ENCODE peak calls at places on chromosomes 4 and X, in five cellular contexts. R, M, F, U and J are unnamed samples. For H3K4me1, the result is how much of the 10 kb centered on the place peaks cover.

GRCh38 chr4:122100508-122100907 is 51.6 kb upstream of the BLTP1 start:
- DNase-seq in R (no peak), M (no peak), U (no peak), F (no peak), J (no peak)

GRCh38 chrX:23736030-23736429 is 7.0 kb downstream of the ACOT9 start:
- DNase-seq in U (no peak), F (no peak), R (no peak), M (no peak), J (no peak)

GRCh38 chr4:58411904-58412303 is 1301.7 kb upstream of the IGFBP7 start:
- DNase-seq in F (no peak), M (no peak), U (no peak), R (no peak), J (no peak)

GRCh38 chr4:52560844-52561280 is 98.2 kb downstream of the USP46 start:
- DNase-seq in F (no peak), M (peak), R (no peak), U (no peak), J (no peak)

GRCh38 chr4:177107288-177107901 is 202.3 kb upstream of the NEIL3 start:
- DNase-seq in M (no peak), U (no peak), F (no peak), R (no peak), J (no peak)

GRCh38 chr4:65599335-65599734 is 71.0 kb downstream of the EPHA5 start:
- DNase-seq in F (no peak), M (no peak), U (no peak), R (no peak), J (no peak)

GRCh38 chrX:18964880-18965279 is 19.0 kb downstream of the PHKA2 start:
- DNase-seq in F (no peak), M (no peak), R (no peak), U (no peak), J (no peak)

GRCh38 chrX:153457136-153457825 is 11.4 kb upstream of the TREX2 start:
- DNase-seq in R (no peak), U (peak), F (no peak), M (no peak), J (no peak)

GRCh38 chr4:1523907-1524636 is 117.8 kb upstream of the NKX1-1 start:
- DNase-seq in U (peak), M (no peak), R (no peak), F (no peak), J (no peak)

GRCh38 chr4:20326977-20327376 is 75.3 kb downstream of the SLIT2 start:
- DNase-seq in R (no peak), F (no peak), U (no peak), M (no peak), J (no peak)

GRCh38 chr4:110157580-110157979 is 40.8 kb downstream of the ELOVL6 start:
- DNase-seq in R (no peak), F (no peak), U (no peak), M (no peak), J (no peak)

GRCh38 chr4:168318266-168318895 is at the start of gene DDX60:
- DNase-seq in U (peak), R (peak), F (peak), M (peak), J (peak)

GRCh38 chr4:110208419-110208818 is 10.0 kb upstream of the ELOVL6 start:
- DNase-seq in U (no peak), M (no peak), F (no peak), R (no peak), J (no peak)

GRCh38 chr4:153116801-153117200 is 87.4 kb upstream of the TRIM2 start:
- DNase-seq in U (no peak), R (no peak), F (no peak), M (no peak), J (no peak)

GRCh38 chr4:40976343-40976742 is 226.6 kb downstream of the NSUN7 start:
- DNase-seq in U (no peak), M (peak), R (peak), F (no peak), J (peak)

GRCh38 chr4:78584863-78585576 is 33.5 kb downstream of the ANXA3 start:
- DNase-seq in R (no peak), U (no peak), F (no peak), M (no peak), J (no peak)

GRCh38 chrX:155148724-155149537 is 67.3 kb upstream of the VBP1 start:
- DNase-seq in R (peak), M (peak), U (no peak), F (no peak), J (no peak)

GRCh38 chr4:41722171-41722570 is 26.4 kb downstream of the PHOX2B start:
- DNase-seq in U (no peak), M (no peak), F (no peak), R (no peak), J (no peak)

GRCh38 chrX:21194526-21194925 is 179.7 kb upstream of the CNKSR2 start:
- DNase-seq in R (no peak), F (no peak), M (no peak), U (no peak), J (no peak)

GRCh38 chr4:31929676-31930075 is 1209.5 kb downstream of the PCDH7 start:
- DNase-seq in M (no peak), F (no peak), U (no peak), R (no peak), J (no peak)

GRCh38 chr4:49032440-49033161 is 46.5 kb downstream of the CWH43 start:
- DNase-seq in M (no peak), F (no peak), U (no peak), R (no peak), J (no peak)

GRCh38 chrX:34218063-34218462 is 85.9 kb upstream of the FAM47A start:
- DNase-seq in R (no peak), F (no peak), M (no peak), U (no peak), J (no peak)

GRCh38 chrX:4268676-4269075 is 555.2 kb upstream of the PRKX start:
- DNase-seq in M (no peak), R (no peak), F (no peak), U (no peak), J (no peak)

GRCh38 chrX:64394874-64395567 is at the start of gene MTMR8:
- DNase-seq in R (peak), U (peak), F (peak), M (peak), J (peak)

GRCh38 chr4:140095694-140096482 is 58.1 kb downstream of the MAML3 start:
- DNase-seq in U (no peak), F (no peak), M (peak), R (no peak), J (no peak)

GRCh38 chrX:132592880-132593279 is 104.0 kb upstream of the MBNL3 start:
- DNase-seq in F (no peak), M (peak), R (peak), U (no peak), J (no peak)

GRCh38 chr4:26345541-26345940 is 24.7 kb downstream of the RBPJ start:
- DNase-seq in M (no peak), R (no peak), U (no peak), F (no peak), J (no peak)

GRCh38 chrX:154717824-154718223 is 33.1 kb downstream of the GAB3 start:
- DNase-seq in F (no peak), M (no peak), R (no peak), U (no peak), J (no peak)

GRCh38 chr4:1416051-1416947 is 10.1 kb upstream of the NKX1-1 start:
- DNase-seq in F (peak), U (no peak), R (no peak), M (no peak), J (no peak)

GRCh38 chr4:41072021-41072777 is 142.1 kb downstream of the APBB2 start:
- DNase-seq in F (no peak), U (no peak), M (no peak), R (no peak), J (no peak)

GRCh38 chr4:150192986-150193385 is 114.7 kb downstream of the DCLK2 start:
- DNase-seq in M (no peak), R (no peak), U (no peak), F (no peak), J (no peak)
- H3K27ac ChIP-seq in M (no peak), R (no peak), U (no peak), F (no peak), J (no peak)

GRCh38 chr4:100311181-100311580 is 120.9 kb upstream of the DDIT4L start:
- DNase-seq in U (no peak), F (no peak), M (no peak), R (no peak), J (no peak)
- TF ChIP-seq CTCF in U (peak), F (no peak), M (peak), R (no peak), J (no peak)

GRCh38 chr4:7857238-7857701 is 82.4 kb downstream of the AFAP1 start:
- DNase-seq in M (peak), R (peak), U (no peak), F (peak), J (no peak)

GRCh38 chr4:7858498-7858897 is 81.2 kb downstream of the AFAP1 start:
- DNase-seq in U (no peak), R (no peak), F (no peak), M (no peak), J (no peak)

GRCh38 chr4:7860600-7861158 is 79.0 kb downstream of the AFAP1 start:
- DNase-seq in M (no peak), R (no peak), F (no peak), U (no peak), J (no peak)

GRCh38 chr4:7857993-7858392 is 81.7 kb downstream of the AFAP1 start:
- DNase-seq in U (no peak), F (no peak), R (no peak), M (no peak), J (no peak)

GRCh38 chr4:7859350-7859749 is 80.3 kb downstream of the AFAP1 start:
- DNase-seq in R (no peak), U (no peak), M (no peak), F (no peak), J (no peak)
- H3K4me1 ChIP-seq in R (under half), U (under half), M (under half), F (under half), J (under half)

GRCh38 chr4:24794916-24795665 is at the start of gene SOD3:
- DNase-seq in F (peak), U (peak), M (peak), R (peak), J (peak)
- H3K27ac ChIP-seq in F (peak), U (peak), M (peak), R (peak), J (peak)

GRCh38 chrX:15926622-15927021 is 72.0 kb upstream of the AP1S2 start:
- DNase-seq in R (no peak), U (no peak), F (no peak), M (no peak), J (no peak)

GRCh38 chrX:15929231-15929630 is 74.6 kb upstream of the AP1S2 start:
- DNase-seq in R (no peak), F (no peak), U (no peak), M (peak), J (no peak)

GRCh38 chrX:15931362-15931761 is 76.7 kb upstream of the AP1S2 start:
- DNase-seq in M (no peak), R (no peak), F (no peak), U (no peak), J (no peak)

GRCh38 chrX:15930585-15930984 is 76.0 kb upstream of the AP1S2 start:
- DNase-seq in U (no peak), R (no peak), F (no peak), M (peak), J (no peak)
- TF ChIP-seq CTCF in U (peak), R (no peak), F (peak), M (peak), J (no peak)

GRCh38 chr4:87088188-87088587 is 132.2 kb downstream of the KLHL8 start:
- DNase-seq in F (no peak), U (no peak), R (no peak), M (no peak), J (no peak)

GRCh38 chr4:87089368-87089767 is 131.1 kb downstream of the KLHL8 start:
- DNase-seq in F (no peak), U (no peak), M (no peak), R (no peak), J (peak)

GRCh38 chr4:87090305-87090704 is 130.1 kb downstream of the KLHL8 start:
- DNase-seq in M (no peak), F (no peak), U (no peak), R (no peak), J (no peak)

GRCh38 chr4:87087015-87087920 is 133.2 kb downstream of the KLHL8 start:
- DNase-seq in R (no peak), F (no peak), U (no peak), M (no peak), J (no peak)

DNA sequence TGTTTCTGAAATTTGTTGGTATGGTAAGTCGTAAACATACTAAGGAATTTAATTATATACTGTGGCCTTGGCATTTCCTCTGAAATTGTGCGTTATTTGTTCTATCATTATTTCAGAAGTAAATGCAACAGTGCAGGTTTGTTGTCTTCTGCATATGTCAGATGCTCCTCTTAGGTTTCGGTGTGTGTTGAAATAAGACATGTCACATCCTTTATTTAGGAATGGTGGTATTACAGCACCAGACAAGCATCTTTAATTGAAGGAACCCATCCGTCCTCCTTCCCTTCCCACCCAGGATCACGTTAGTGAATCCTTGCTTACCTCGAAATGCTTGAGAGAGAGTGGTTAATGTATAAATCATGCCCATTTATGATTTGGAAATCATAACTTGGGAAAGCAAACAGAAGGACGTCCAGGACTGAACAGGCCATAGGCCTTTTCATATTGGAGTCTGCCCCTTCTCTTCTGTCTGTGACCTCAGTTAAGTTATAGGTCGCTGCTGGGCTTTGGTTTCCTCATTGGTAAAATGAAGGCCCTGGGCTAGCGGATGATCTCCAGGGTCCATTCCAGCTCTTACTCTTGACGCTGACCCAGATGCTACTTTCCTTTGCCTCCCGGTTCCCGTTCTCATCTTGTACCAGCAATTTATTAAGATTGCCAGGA is 134.1 kb downstream of the KLHL8 start:
- DNase-seq in M (no peak), R (no peak), F (no peak), U (no peak), J (no peak)
- H3K4me1 ChIP-seq in M (under half), R (under half), F (under half), U (half or more), J (under half)

DNA sequence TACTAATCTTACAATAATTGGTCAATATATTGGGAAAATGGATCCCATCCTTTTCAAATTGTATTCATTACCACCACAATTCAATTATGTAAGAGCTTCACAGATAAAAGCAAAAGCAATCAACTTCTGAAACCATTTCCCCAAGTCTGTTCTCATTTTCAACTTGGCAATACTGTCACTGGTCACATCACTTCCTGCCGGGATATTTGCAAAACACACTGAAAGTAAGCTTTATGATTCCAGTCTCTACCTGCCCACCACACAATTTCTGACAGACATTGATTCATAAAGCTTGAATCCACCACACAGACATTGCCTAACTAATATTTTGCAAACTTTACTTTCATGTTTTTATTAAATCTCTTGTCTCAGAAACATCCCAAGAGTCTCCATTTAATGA is 53.6 kb downstream of the LIN54 start:
- DNase-seq in M (no peak), R (no peak), F (no peak), U (no peak), J (no peak)
- H3K27ac ChIP-seq in M (no peak), R (no peak), F (no peak), U (no peak), J (no peak)

DNA sequence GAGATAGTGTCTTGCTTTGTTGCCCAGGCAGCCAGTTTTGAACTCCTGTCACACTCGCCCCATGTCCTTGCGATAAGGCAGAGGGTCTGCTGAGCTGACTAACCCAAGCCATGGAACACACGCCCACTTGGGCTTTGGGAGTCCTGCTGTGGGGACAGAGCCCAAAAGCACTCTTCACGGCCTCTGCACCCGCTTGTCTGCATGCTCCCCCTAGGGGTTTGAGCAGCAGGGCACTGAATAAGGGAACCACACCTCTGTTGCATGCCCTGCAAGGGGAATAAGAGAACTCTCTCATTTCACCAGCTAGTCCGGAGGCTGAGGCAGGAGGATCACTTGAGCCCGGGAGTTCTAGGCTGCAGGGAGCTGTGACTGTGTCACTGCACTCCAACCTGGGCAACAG is 166.0 kb downstream of the STAG2 start:
- DNase-seq in F (no peak), M (no peak), R (no peak), U (no peak), J (no peak)
- TF ChIP-seq CTCF in F (no peak), M (no peak), R (no peak), U (no peak), J (no peak)